ENCODE peak calls at places on chromosomes 11 and 22, in seven cellular contexts. W, P, G, D, N, H and J are unnamed samples.

GRCh38 chr11:67002921-67003411 is 20.0 kb upstream of the SYT12 start:
- DNase-seq in W (no peak), P (no peak), G (no peak), D (no peak), N (no peak), H (no peak), J (no peak)

GRCh38 chr22:29482253-29482652 is 2.2 kb downstream of the NEFH start:
- DNase-seq in W (no peak), P (no peak), G (no peak), D (no peak), N (peak), H (no peak), J (no peak)

GRCh38 chr11:61447601-61448551 is 18.0 kb downstream of the SDHAF2 start:
- DNase-seq in W (no peak), P (no peak), G (no peak), D (no peak), N (no peak), H (no peak), J (no peak)

GRCh38 chr22:47653921-47654320 is 891.5 kb downstream of the TBC1D22A start:
- DNase-seq in W (no peak), P (no peak), G (no peak), D (no peak), N (no peak), H (no peak), J (no peak)

GRCh38 chr11:93192163-93192562 is 5.6 kb downstream of the SLC36A4 start:
- DNase-seq in W (no peak), P (no peak), G (no peak), D (no peak), N (no peak), H (no peak), J (no peak)

GRCh38 chr22:32823024-32823730 is 21.7 kb downstream of the TIMP3 start:
- DNase-seq in W (no peak), P (no peak), G (no peak), D (no peak), N (no peak), H (no peak), J (no peak)

GRCh38 chr11:65927904-65928397 is 8.7 kb downstream of the DRAP1 start:
- DNase-seq in W (no peak), P (peak), G (peak), D (no peak), N (no peak), H (no peak), J (no peak)

GRCh38 chr11:96390403-96390830 is 604 bp downstream of the JRKL start:
- DNase-seq in W (no peak), P (no peak), G (no peak), D (no peak), N (no peak), H (no peak), J (no peak)

GRCh38 chr11:78684377-78684776 is 109.7 kb upstream of the NARS2 start:
- DNase-seq in W (no peak), P (no peak), G (no peak), D (no peak), N (no peak), H (no peak), J (no peak)

GRCh38 chr22:48403521-48403921 is 1424.2 kb downstream of the BRD1 start:
- DNase-seq in W (no peak), P (no peak), G (no peak), D (no peak), N (no peak), H (no peak), J (no peak)

GRCh38 chr11:63920126-63920869 is 3.3 kb upstream of the RCOR2 start:
- DNase-seq in W (no peak), P (no peak), G (peak), D (no peak), N (peak), H (no peak), J (no peak)

GRCh38 chr11:122330466-122330865 is 214.5 kb upstream of the BLID start:
- DNase-seq in W (no peak), P (no peak), G (no peak), D (no peak), N (no peak), H (no peak), J (no peak)

GRCh38 chr11:7927635-7928034 is 3.4 kb downstream of the OR10A6 start:
- DNase-seq in W (no peak), P (no peak), G (no peak), D (no peak), N (no peak), H (no peak), J (no peak)

GRCh38 chr11:47560431-47560830 is 5.0 kb upstream of the PTPMT1 start:
- DNase-seq in W (no peak), P (no peak), G (no peak), D (no peak), N (no peak), H (no peak), J (no peak)

GRCh38 chr11:60870733-60871377 is 3.5 kb downstream of the ZP1 start:
- DNase-seq in W (no peak), P (no peak), G (no peak), D (no peak), N (no peak), H (no peak), J (no peak)

GRCh38 chr22:37848587-37849088 is 581 bp upstream of the EIF3L start:
- DNase-seq in W (no peak), P (no peak), G (peak), D (no peak), N (no peak), H (no peak), J (no peak)

GRCh38 chr11:118953265-118953664 is 2.8 kb upstream of the UPK2 start:
- DNase-seq in W (no peak), P (no peak), G (peak), D (no peak), N (no peak), H (no peak), J (no peak)

GRCh38 chr11:123251656-123252344 is 56.8 kb upstream of the CLMP start:
- DNase-seq in W (no peak), P (no peak), G (peak), D (no peak), N (peak), H (no peak), J (no peak)